ENCODE peak calls at places on chromosome 14, in five cellular contexts. C, O, Y, M and Z are unnamed samples.

GRCh38 chr14:56390859-56391258 is 188.7 kb upstream of the TMEM260 start:
- DNase-seq in C (no peak), M (no peak), O (no peak), Y (no peak), Z (no peak)

GRCh38 chr14:104795781-104796681 is 483 bp upstream of the AKT1 start:
- DNase-seq in O (peak), Y (no peak), M (no peak), C (peak), Z (peak)

GRCh38 chr14:106417224-106418049 is 891.1 kb downstream of the TMEM121 start:
- DNase-seq in Y (peak), M (peak), C (peak), O (no peak), Z (no peak)

GRCh38 chr14:45939572-45939971 is 686.6 kb upstream of the MIS18BP1 start:
- DNase-seq in M (no peak), Y (no peak), O (no peak), C (no peak), Z (no peak)

GRCh38 chr14:22386924-22387775 is 201.9 kb downstream of the DAD1 start:
- DNase-seq in Y (peak), O (peak), M (no peak), C (peak), Z (peak)

GRCh38 chr14:85565862-85566296 is 35.9 kb downstream of the FLRT2 start:
- DNase-seq in O (peak), C (no peak), Y (no peak), M (no peak), Z (peak)

GRCh38 chr14:106872619-106873446 is 1346.5 kb downstream of the TMEM121 start:
- DNase-seq in M (peak), O (no peak), C (peak), Y (peak), Z (no peak)

GRCh38 chr14:31935406-31935805 is 141.7 kb upstream of the ARHGAP5 start:
- DNase-seq in O (no peak), C (no peak), M (no peak), Y (no peak), Z (no peak)

GRCh38 chr14:98770151-98770550 is 501.8 kb downstream of the BCL11B start:
- DNase-seq in M (no peak), C (no peak), O (no peak), Y (no peak), Z (no peak)

GRCh38 chr14:69183735-69184134 is 7.6 kb upstream of the EXD2 start:
- DNase-seq in O (no peak), C (no peak), Y (no peak), M (no peak), Z (no peak)

GRCh38 chr14:84401631-84402030 is 1128.3 kb upstream of the FLRT2 start:
- DNase-seq in M (no peak), Y (no peak), C (no peak), O (peak), Z (no peak)

GRCh38 chr14:106044949-106045596 is 518.7 kb downstream of the TMEM121 start:
- DNase-seq in Y (no peak), M (peak), O (no peak), C (peak), Z (no peak)

GRCh38 chr14:60485600-60486251 is at the start of gene C14orf39:
- DNase-seq in M (no peak), O (peak), C (peak), Y (peak), Z (peak)

GRCh38 chr14:89416002-89416995 is 734 bp downstream of the FOXN3 start:
- DNase-seq in O (peak), C (peak), Y (peak), M (peak), Z (peak)

GRCh38 chr14:77508876-77509275 is 10.3 kb upstream of the ISM2 start:
- DNase-seq in M (no peak), C (no peak), O (no peak), Y (no peak), Z (no peak)

GRCh38 chr14:20388159-20388558 is 25.1 kb downstream of the TEP1 start:
- DNase-seq in M (no peak), C (no peak), Y (no peak), O (no peak), Z (no peak)

GRCh38 chr14:80977103-80977728 is 21.8 kb downstream of the TSHR start:
- DNase-seq in C (peak), Y (no peak), M (no peak), O (no peak), Z (no peak)

GRCh38 chr14:90336985-90337384 is 5.2 kb upstream of the NRDE2 start:
- DNase-seq in O (no peak), M (no peak), C (no peak), Y (no peak), Z (no peak)

GRCh38 chr14:49940805-49941421 is 48.0 kb downstream of the ARF6 start:
- DNase-seq in Y (no peak), M (no peak), O (peak), C (no peak), Z (peak)

GRCh38 chr14:63563370-63564026 is 20.3 kb upstream of the PPP2R5E start:
- DNase-seq in C (no peak), M (no peak), O (peak), Y (no peak), Z (no peak)

GRCh38 chr14:72774894-72775620 is 118.8 kb downstream of the DPF3 start:
- DNase-seq in C (no peak), Y (no peak), M (no peak), O (no peak), Z (no peak)

GRCh38 chr14:37595809-37596595 is 573 bp downstream of the TTC6 start:
- DNase-seq in C (peak), Y (peak), M (peak), O (no peak), Z (no peak)